ENCODE peak calls at places on chromosomes 3 and 15, in eight cellular contexts. V is fibroblast of mammary gland; X is CD4-positive, CD25-positive, alpha-beta regulatory T cell; K is GM12865; L is spleen; Y is bronchial epithelial cell; S is esophagus squamous epithelium; R is astrocyte of the cerebellum. I is an unnamed sample.
A peak's percentile ranks its signal among the peaks of the same experiment; 100 is the strongest.

GRCh38 chr3:106184540-106185457 is 316.0 kb upstream of the CBLB start:
- DNase-seq in V (no peak), X (peak; percentile 73), K (peak; percentile 87), L (no peak), Y (no peak), S (no peak), R (no peak), I (no peak)

GRCh38 chr3:8500208-8500961 is 1.2 kb upstream of the LMCD1 start:
- DNase-seq in V (peak; percentile 37), X (no peak), K (no peak), L (no peak), Y (no peak), S (no peak), R (peak; percentile 60), I (peak; percentile 91)

GRCh38 chr15:39584266-39584659 is 3.4 kb downstream of the THBS1 start:
- DNase-seq in V (no peak), X (no peak), K (no peak), L (no peak), Y (no peak), S (no peak), R (no peak), I (no peak)

GRCh38 chr3:138950006-138950644 is 3.1 kb downstream of the FOXL2NB start:
- DNase-seq in V (peak; percentile 24), X (no peak), K (no peak), L (no peak), Y (no peak), S (no peak), R (no peak), I (no peak)

GRCh38 chr15:45795487-45796069 is 160.7 kb downstream of the SQOR start:
- DNase-seq in V (peak; percentile 37), X (peak; percentile 20), K (peak; percentile 48), L (no peak), Y (peak; percentile 74), S (no peak), R (peak; percentile 12), I (peak; percentile 41)

GRCh38 chr15:40344631-40345120 is 3.9 kb upstream of the CCDC9B start:
- DNase-seq in V (peak; percentile 63), X (peak; percentile 73), K (peak; percentile 72), L (peak; percentile 91), Y (no peak), S (no peak), R (no peak), I (peak; percentile 70)

GRCh38 chr3:177777699-177778098 is 580.4 kb upstream of the TBL1XR1 start:
- DNase-seq in V (peak; percentile 67), X (peak; percentile 63), K (peak; percentile 76), L (peak; percentile 73), Y (peak; percentile 70), S (no peak), R (no peak), I (peak; percentile 26)

GRCh38 chr3:11230807-11231206 is 41.4 kb upstream of the ATG7 start:
- DNase-seq in V (no peak), X (no peak), K (no peak), L (no peak), Y (no peak), S (no peak), R (no peak), I (no peak)

GRCh38 chr3:58487140-58487886 is 4.6 kb upstream of the KCTD6 start:
- DNase-seq in V (peak; percentile 78), X (no peak), K (no peak), L (no peak), Y (peak; percentile 72), S (no peak), R (no peak), I (peak; percentile 63)

GRCh38 chr3:10337323-10338163 is 16.6 kb upstream of the SEC13 start:
- DNase-seq in V (no peak), X (no peak), K (no peak), L (peak; percentile 54), Y (no peak), S (no peak), R (no peak), I (no peak)

GRCh38 chr3:141575879-141576743 is 89.3 kb downstream of the RASA2 start:
- DNase-seq in V (peak; percentile 40), X (peak; percentile 53), K (peak; percentile 33), L (no peak), Y (peak; percentile 28), S (no peak), R (peak; percentile 13), I (peak; percentile 25)

GRCh38 chr3:99473321-99473751 is 165.1 kb upstream of the COL8A1 start:
- DNase-seq in V (peak; percentile 29), X (no peak), K (no peak), L (no peak), Y (peak; percentile 30), S (no peak), R (peak; percentile 31), I (peak; percentile 91)

GRCh38 chr15:36208868-36209582 is 370.4 kb upstream of the CDIN1 start:
- DNase-seq in V (peak; percentile 40), X (no peak), K (no peak), L (no peak), Y (no peak), S (no peak), R (peak; percentile 11), I (peak; percentile 25)

GRCh38 chr3:28349397-28350000 is 875 bp upstream of the AZI2 start:
- DNase-seq in V (peak; percentile 55), X (no peak), K (no peak), L (no peak), Y (peak; percentile 64), S (no peak), R (peak; percentile 48), I (no peak)

GRCh38 chr3:122868322-122868721 is 73.5 kb downstream of the SLC49A4 start:
- DNase-seq in V (no peak), X (no peak), K (no peak), L (no peak), Y (no peak), S (no peak), R (no peak), I (no peak)

GRCh38 chr15:63189955-63190691 is 717 bp downstream of the RAB8B start:
- DNase-seq in V (no peak), X (no peak), K (no peak), L (no peak), Y (peak; percentile 66), S (no peak), R (no peak), I (no peak)

GRCh38 chr3:29334652-29335189 is 53.9 kb downstream of the RBMS3 start:
- DNase-seq in V (no peak), X (no peak), K (no peak), L (no peak), Y (peak; percentile 32), S (no peak), R (no peak), I (no peak)

GRCh38 chr3:194487289-194488006 is 646 bp upstream of the ATP13A3 start:
- DNase-seq in V (no peak), X (peak; percentile 58), K (peak; percentile 80), L (peak; percentile 90), Y (no peak), S (no peak), R (no peak), I (no peak)

GRCh38 chr3:31892500-31892899 is 88.6 kb downstream of the OSBPL10 start:
- DNase-seq in V (no peak), X (no peak), K (no peak), L (no peak), Y (no peak), S (no peak), R (no peak), I (no peak)

GRCh38 chr3:54830658-54831057 is 97.2 kb downstream of the LRTM1 start:
- DNase-seq in V (peak; percentile 40), X (peak; percentile 33), K (peak; percentile 60), L (no peak), Y (peak; percentile 18), S (no peak), R (no peak), I (no peak)

GRCh38 chr15:73897441-73898261 is 24.3 kb downstream of the TBC1D21 start:
- DNase-seq in V (peak; percentile 96), X (peak; percentile 72), K (peak; percentile 67), L (peak; percentile 88), Y (peak; percentile 56), S (no peak), R (peak; percentile 61), I (peak; percentile 83)

GRCh38 chr3:109112946-109113345 is 5.0 kb downstream of the MORC1 start:
- DNase-seq in V (no peak), X (no peak), K (no peak), L (no peak), Y (no peak), S (no peak), R (no peak), I (no peak)

GRCh38 chr3:195194559-195195161 is 76.3 kb downstream of the XXYLT1 start:
- DNase-seq in V (no peak), X (no peak), K (no peak), L (no peak), Y (no peak), S (no peak), R (no peak), I (no peak)

GRCh38 chr3:8937064-8938020 is 25.9 kb downstream of the RAD18 start:
- DNase-seq in V (peak; percentile 74), X (no peak), K (no peak), L (no peak), Y (peak; percentile 94), S (no peak), R (peak; percentile 64), I (peak; percentile 87)

GRCh38 chr3:128554465-128555097 is 61.6 kb upstream of the GATA2 start:
- DNase-seq in V (no peak), X (no peak), K (no peak), L (no peak), Y (no peak), S (no peak), R (no peak), I (no peak)
- H3K4me3 ChIP-seq in V (no peak overlapping the region), X (no peak overlapping the region), K (no peak overlapping the region), L (no peak overlapping the region), Y (no peak overlapping the region), S (no peak overlapping the region), R (no peak overlapping the region), I (no peak overlapping the region)

GRCh38 chr3:38102073-38102844 is 34.7 kb downstream of the ACAA1 start:
- DNase-seq in V (no peak), X (no peak), K (no peak), L (no peak), Y (peak; percentile 81), S (no peak), R (no peak), I (no peak)
- H3K4me3 ChIP-seq in V (no peak overlapping the region), X (no peak overlapping the region), K (no peak overlapping the region), L (no peak overlapping the region), Y (no peak overlapping the region), S (no peak overlapping the region), R (no peak overlapping the region), I (no peak overlapping the region)

GRCh38 chr15:90595760-90596155 is 66.0 kb downstream of the CRTC3 start:
- DNase-seq in V (no peak), X (no peak), K (peak; percentile 60), L (peak; percentile 79), Y (no peak), S (no peak), R (no peak), I (no peak)
- H3K4me3 ChIP-seq in V (no peak overlapping the region), X (peak overlapping the region; percentile 29), K (peak overlapping the region; percentile 32), L (no peak overlapping the region), Y (no peak overlapping the region), S (no peak overlapping the region), R (no peak overlapping the region), I (no peak overlapping the region)

DNA sequence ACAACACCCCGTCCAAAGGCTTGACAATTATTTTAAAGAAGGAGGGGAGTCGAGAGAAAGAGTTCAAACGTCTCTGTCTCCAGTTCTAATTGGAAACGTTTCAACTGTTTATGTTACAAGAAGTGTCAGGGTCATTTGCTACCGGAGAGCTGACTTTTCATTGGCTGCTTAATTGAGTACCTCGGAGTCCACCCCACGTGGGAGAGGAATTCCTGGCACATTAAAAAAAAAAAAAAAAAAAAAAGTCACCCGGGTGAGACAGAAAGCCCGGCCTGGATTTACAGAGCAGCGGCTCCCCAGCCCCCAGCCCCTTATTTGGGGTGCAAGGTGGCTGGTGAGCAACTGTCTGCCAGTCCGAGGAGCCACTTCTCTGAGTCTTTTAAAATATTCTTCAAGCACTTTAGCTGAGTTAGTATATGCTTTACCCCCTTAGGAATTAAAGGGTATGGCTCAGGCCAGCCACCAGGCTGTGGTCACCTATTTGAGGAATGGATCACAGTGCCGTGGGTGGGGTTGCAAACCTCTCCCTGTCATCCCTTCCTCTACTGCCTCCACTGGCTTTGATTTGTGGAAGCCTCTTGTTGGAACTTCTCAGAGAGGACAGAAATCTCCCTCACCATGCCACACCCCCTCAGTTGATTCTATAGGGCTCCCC is 3.9 kb upstream of the TLE3 start:
- DNase-seq in V (peak; percentile 96), X (no peak), K (no peak), L (no peak), Y (peak; percentile 67), S (no peak), R (peak; percentile 89), I (peak; percentile 77)
- H3K4me3 ChIP-seq in V (no peak overlapping the region), X (no peak overlapping the region), K (no peak overlapping the region), L (no peak overlapping the region), Y (no peak overlapping the region), S (no peak overlapping the region), R (no peak overlapping the region), I (no peak overlapping the region)